ENCODE peak calls at places on chromosome 7, in five cellular contexts. S is fibroblast of the conjunctiva, P is epithelial cell of prostate, M is NCI-H1092, V is AG04450. A is an unnamed sample.

GRCh38 chr7:147937428-147937827 is 653.1 kb upstream of the C7orf33 start:
- DNase-seq in S (no peak), P (no peak), M (no peak), V (no peak), A (peak; percentile 6)

GRCh38 chr7:37230221-37230620 is 218.4 kb downstream of the ELMO1 start:
- DNase-seq in S (no peak), P (no peak), M (no peak), V (no peak), A (no peak)

GRCh38 chr7:92976931-92977330 is 140.6 kb upstream of the CDK6 start:
- DNase-seq in S (no peak), P (no peak), M (no peak), V (no peak), A (no peak)

GRCh38 chr7:156217803-156218202 is 405.5 kb upstream of the SHH start:
- DNase-seq in S (no peak), P (no peak), M (no peak), V (no peak), A (no peak)

GRCh38 chr7:74262639-74263398 is 8.6 kb upstream of the RFC2 start:
- DNase-seq in S (no peak), P (no peak), M (no peak), V (no peak), A (no peak)

GRCh38 chr7:94679341-94679740 is 23.4 kb upstream of the SGCE start:
- DNase-seq in S (no peak), P (no peak), M (no peak), V (no peak), A (no peak)

GRCh38 chr7:138876326-138876725 is 78.3 kb upstream of the ATP6V0A4 start:
- DNase-seq in S (no peak), P (no peak), M (no peak), V (no peak), A (no peak)

GRCh38 chr7:86846494-86847190 is 202.9 kb downstream of the GRM3 start:
- DNase-seq in S (no peak), P (no peak), M (peak; percentile 73), V (no peak), A (no peak)

GRCh38 chr7:124084024-124084423 is 51.2 kb upstream of the TMEM229A start:
- DNase-seq in S (no peak), P (no peak), M (no peak), V (no peak), A (no peak)

GRCh38 chr7:55550010-55550409 is 22.3 kb downstream of the VOPP1 start:
- DNase-seq in S (no peak), P (no peak), M (peak; percentile 45), V (no peak), A (no peak)

GRCh38 chr7:159119851-159120539 is 24.7 kb downstream of the VIPR2 start:
- DNase-seq in S (no peak), P (no peak), M (no peak), V (no peak), A (no peak)

GRCh38 chr7:47591655-47592572 is 10.0 kb upstream of the TNS3 start:
- DNase-seq in S (no peak), P (no peak), M (no peak), V (peak; percentile 68), A (no peak)

GRCh38 chr7:17033245-17033644 is 151.5 kb upstream of the AGR3 start:
- DNase-seq in S (no peak), P (no peak), M (no peak), V (no peak), A (no peak)

GRCh38 chr7:112092306-112093090 is 113.7 kb downstream of the DOCK4 start:
- DNase-seq in S (no peak), P (no peak), M (no peak), V (no peak), A (no peak)

GRCh38 chr7:101950450-101951119 is 133.2 kb downstream of the CUX1 start:
- DNase-seq in S (peak; percentile 21), P (no peak), M (no peak), V (peak; percentile 42), A (peak; percentile 43)

GRCh38 chr7:4416436-4417092 is 265.5 kb upstream of the FOXK1 start:
- DNase-seq in S (no peak), P (no peak), M (peak; percentile 41), V (no peak), A (no peak)

GRCh38 chr7:148772297-148773089 is 73.8 kb downstream of the CUL1 start:
- DNase-seq in S (peak; percentile 64), P (peak; percentile 85), M (no peak), V (peak; percentile 84), A (peak; percentile 70)

GRCh38 chr7:149734514-149735075 is 38.8 kb downstream of the ZNF467 start:
- DNase-seq in S (no peak), P (no peak), M (no peak), V (no peak), A (no peak)

GRCh38 chr7:78499966-78500365 is 701.4 kb downstream of the PHTF2 start:
- DNase-seq in S (no peak), P (no peak), M (no peak), V (no peak), A (no peak)

GRCh38 chr7:149558149-149558861 is 60.7 kb upstream of the ZNF746 start:
- DNase-seq in S (no peak), P (peak; percentile 41), M (no peak), V (peak; percentile 11), A (peak; percentile 21)

GRCh38 chr7:22663319-22663718 is 63.7 kb upstream of the IL6 start:
- DNase-seq in S (peak; percentile 87), P (no peak), M (no peak), V (no peak), A (peak; percentile 55)

GRCh38 chr7:137618748-137619147 is 228.0 kb downstream of the DGKI start:
- DNase-seq in S (no peak), P (no peak), M (no peak), V (no peak), A (no peak)

GRCh38 chr7:130844811-130845580 is 111.0 kb upstream of the KLF14 start:
- DNase-seq in S (peak; percentile 48), P (peak; percentile 39), M (no peak), V (no peak), A (no peak)

GRCh38 chr7:134483296-134483695 is 24.4 kb upstream of the AKR1B1 start:
- DNase-seq in S (no peak), P (no peak), M (no peak), V (no peak), A (no peak)

GRCh38 chr7:107594961-107595737 is 15.1 kb downstream of the BCAP29 start:
- DNase-seq in S (peak; percentile 55), P (peak; percentile 83), M (no peak), V (peak; percentile 59), A (peak; percentile 89)

GRCh38 chr7:136869006-136869961 is 832 bp downstream of the CHRM2 start:
- DNase-seq in S (no peak), P (no peak), M (no peak), V (no peak), A (no peak)

GRCh38 chr7:93914581-93915066 is 6.9 kb upstream of the GNG11 start:
- DNase-seq in S (no peak), P (no peak), M (no peak), V (peak; percentile 23), A (no peak)

GRCh38 chr7:117381357-117381756 is 45.9 kb downstream of the ASZ1 start:
- DNase-seq in S (no peak), P (no peak), M (no peak), V (no peak), A (no peak)

GRCh38 chr7:140333209-140333608 is 65.1 kb downstream of the SLC37A3 start:
- DNase-seq in S (no peak), P (no peak), M (no peak), V (no peak), A (no peak)

GRCh38 chr7:144827581-144828139 is 8.2 kb downstream of the TPK1 start:
- DNase-seq in S (peak; percentile 63), P (no peak), M (no peak), V (no peak), A (peak; percentile 68)

GRCh38 chr7:26653430-26653911 is 210.9 kb downstream of the SKAP2 start:
- DNase-seq in S (no peak), P (peak; percentile 24), M (peak; percentile 38), V (no peak), A (no peak)

GRCh38 chr7:64515781-64516180 is 47.1 kb downstream of the ZNF680 start:
- DNase-seq in S (no peak), P (no peak), M (no peak), V (no peak), A (no peak)

GRCh38 chr7:130758429-130759056 is 24.5 kb upstream of the KLF14 start:
- DNase-seq in S (peak; percentile 68), P (no peak), M (peak; percentile 6), V (peak; percentile 30), A (peak; percentile 36)

GRCh38 chr7:98236366-98237185 is 15.5 kb downstream of the TECPR1 start:
- DNase-seq in S (no peak), P (no peak), M (no peak), V (no peak), A (no peak)

GRCh38 chr7:98399462-98399861 is 1.4 kb downstream of the BAIAP2L1 start:
- DNase-seq in S (no peak), P (no peak), M (no peak), V (no peak), A (no peak)

GRCh38 chr7:26485421-26486019 is 193.9 kb downstream of the SNX10 start:
- DNase-seq in S (no peak), P (no peak), M (no peak), V (no peak), A (peak; percentile 10)

A was measured in stromal cell of bone marrow.